ENCODE peak calls at places on chromosome 19, in five cellular contexts. V is HCT116, I is A549, T is endothelial cell of umbilical vein, B is HepG2. S is an unnamed sample.

GRCh38 chr19:18898081-18898532 is 2.1 kb upstream of the CERS1 start:
- DNase-seq in B (no peak), T (no peak), I (no peak), V (no peak), S (no peak)

GRCh38 chr19:53849237-53849676 is 18.4 kb upstream of the MYADM start:
- DNase-seq in I (no peak), B (no peak), V (no peak), T (peak), S (peak)

GRCh38 chr19:4354282-4354681 is 10.9 kb downstream of the MPND start:
- DNase-seq in B (no peak), V (no peak), I (no peak), T (no peak), S (no peak)

GRCh38 chr19:19372656-19373416 is 32.6 kb upstream of the GATAD2A start:
- DNase-seq in T (peak), B (peak), I (peak), V (peak), S (peak)

GRCh38 chr19:53867225-53868090 is at the start of gene MYADM:
- DNase-seq in I (peak), V (peak), B (peak), T (peak), S (peak)

GRCh38 chr19:898663-899062 is 5.4 kb downstream of the RNU6-9 start:
- DNase-seq in B (no peak), T (no peak), V (no peak), I (no peak), S (no peak)

GRCh38 chr19:12932392-12933286 is 872 bp downstream of the FARSA start:
- DNase-seq in T (no peak), I (no peak), B (no peak), V (no peak), S (no peak)

GRCh38 chr19:29942404-29943261 is 594 bp downstream of the URI1 start:
- DNase-seq in T (peak), V (no peak), B (peak), I (peak), S (peak)

GRCh38 chr19:41859618-41860418 is at the start of gene RPS19:
- DNase-seq in V (peak), T (peak), B (peak), I (peak), S (peak)

GRCh38 chr19:58395220-58395978 is at the start of gene RNF225:
- DNase-seq in T (no peak), I (no peak), V (no peak), B (no peak), S (peak)

GRCh38 chr19:43780706-43781525 is at the start of gene KCNN4:
- DNase-seq in V (peak), I (peak), B (no peak), T (no peak), S (peak)

GRCh38 chr19:18725755-18726416 is 42.4 kb downstream of the CRTC1 start:
- DNase-seq in I (no peak), V (no peak), T (no peak), B (no peak), S (no peak)

GRCh38 chr19:58548859-58549663 is 5.2 kb downstream of the TRIM28 start:
- DNase-seq in T (no peak), I (no peak), V (no peak), B (no peak), S (no peak)

GRCh38 chr19:17248011-17248776 is 2.5 kb upstream of the NR2F6 start:
- DNase-seq in T (no peak), I (no peak), B (peak), V (no peak), S (no peak)

GRCh38 chr19:21221653-21222052 is 79.8 kb downstream of the ZNF431 start:
- DNase-seq in T (no peak), V (no peak), B (no peak), I (no peak), S (no peak)

GRCh38 chr19:37333457-37333856 is 37.4 kb upstream of the ZNF527 start:
- DNase-seq in V (no peak), I (no peak), T (peak), B (no peak), S (no peak)

GRCh38 chr19:16095071-16095571 is 16.6 kb upstream of the RAB8A start:
- DNase-seq in B (no peak), I (no peak), V (no peak), T (no peak), S (peak)

GRCh38 chr19:22610121-22610520 is 24.0 kb upstream of the ZNF492 start:
- DNase-seq in B (no peak), V (no peak), I (no peak), T (no peak), S (no peak)

GRCh38 chr19:4519521-4520277 is 1.4 kb upstream of the PLIN4 start:
- DNase-seq in B (no peak), V (no peak), T (no peak), I (no peak), S (no peak)

GRCh38 chr19:38394488-38394887 is 6.0 kb downstream of the SPRED3 start:
- DNase-seq in B (peak), T (peak), V (no peak), I (no peak), S (no peak)

GRCh38 chr19:5445667-5446066 is 9.6 kb upstream of the ZNRF4 start:
- DNase-seq in B (no peak), T (no peak), V (no peak), I (no peak), S (no peak)

GRCh38 chr19:19304186-19304975 is 15.9 kb downstream of the SUGP1 start:
- DNase-seq in B (no peak), T (no peak), I (no peak), V (no peak), S (no peak)

GRCh38 chr19:16070366-16070990 is 5.8 kb upstream of the TPM4 start:
- DNase-seq in T (peak), I (peak), V (peak), B (peak), S (peak)

GRCh38 chr19:5102520-5102919 is 133.6 kb downstream of the KDM4B start:
- DNase-seq in I (no peak), T (no peak), V (no peak), B (no peak), S (no peak)

GRCh38 chr19:47124937-47125668 is 5.5 kb upstream of the SAE1 start:
- DNase-seq in T (peak), V (peak), B (peak), I (peak), S (peak)

GRCh38 chr19:38034153-38034835 is 127.3 kb downstream of the SIPA1L3 start:
- DNase-seq in T (no peak), I (no peak), B (no peak), V (no peak), S (peak)

GRCh38 chr19:41706741-41707501 is 1.5 kb upstream of the CEACAM5 start:
- DNase-seq in V (peak), T (peak), I (peak), B (peak), S (peak)

GRCh38 chr19:58553799-58554493 is 959 bp downstream of the CHMP2A start:
- DNase-seq in I (no peak), V (no peak), T (no peak), B (no peak), S (peak)

GRCh38 chr19:13270514-13271105 is 120.4 kb downstream of the IER2 start:
- DNase-seq in I (no peak), T (no peak), V (no peak), B (no peak), S (no peak)

GRCh38 chr19:54209748-54210494 is 9.3 kb downstream of the RPS9 start:
- DNase-seq in T (peak), B (peak), I (peak), V (peak), S (peak)

GRCh38 chr19:597406-598315 is 8.0 kb downstream of the HCN2 start:
- DNase-seq in V (peak), T (no peak), B (no peak), I (no peak), S (no peak)

GRCh38 chr19:4430760-4431159 is 26.8 kb downstream of the UBXN6 start:
- DNase-seq in T (no peak), V (no peak), B (no peak), I (no peak), S (peak)

GRCh38 chr19:39137131-39137530 is 11.5 kb downstream of the PAK4 start:
- DNase-seq in I (no peak), B (no peak), V (no peak), T (no peak), S (no peak)

GRCh38 chr19:44635581-44636438 is 7.9 kb upstream of the PVR start:
- DNase-seq in V (no peak), T (no peak), B (no peak), I (no peak), S (peak)

GRCh38 chr19:17950310-17951150 is 16.4 kb upstream of the KCNN1 start:
- DNase-seq in B (no peak), V (no peak), T (peak), I (no peak), S (no peak)

GRCh38 chr19:20256606-20257005 is 89.6 kb downstream of the ZNF486 start:
- DNase-seq in I (no peak), V (no peak), T (no peak), B (no peak), S (no peak)

GRCh38 chr19:38788478-38789243 is at the start of gene LGALS7B:
- DNase-seq in T (no peak), V (no peak), I (no peak), B (no peak), S (no peak)

GRCh38 chr19:13099073-13099999 is 3.3 kb downstream of the LYL1 start:
- DNase-seq in I (no peak), B (no peak), V (no peak), T (peak), S (peak)

GRCh38 chr19:46080561-46080960 is 39.8 kb upstream of the IGFL4 start:
- DNase-seq in V (no peak), T (no peak), B (no peak), I (no peak), S (no peak)

GRCh38 chr19:46076951-46077814 is 36.4 kb upstream of the IGFL4 start:
- DNase-seq in B (peak), I (peak), T (peak), V (peak), S (peak)

GRCh38 chr19:46073268-46073922 is 32.6 kb upstream of the IGFL4 start:
- DNase-seq in I (no peak), B (no peak), T (no peak), V (no peak), S (no peak)

GRCh38 chr19:46077815-46078167 is 37.0 kb upstream of the IGFL4 start:
- DNase-seq in I (no peak), T (no peak), B (no peak), V (no peak), S (no peak)

DNA sequence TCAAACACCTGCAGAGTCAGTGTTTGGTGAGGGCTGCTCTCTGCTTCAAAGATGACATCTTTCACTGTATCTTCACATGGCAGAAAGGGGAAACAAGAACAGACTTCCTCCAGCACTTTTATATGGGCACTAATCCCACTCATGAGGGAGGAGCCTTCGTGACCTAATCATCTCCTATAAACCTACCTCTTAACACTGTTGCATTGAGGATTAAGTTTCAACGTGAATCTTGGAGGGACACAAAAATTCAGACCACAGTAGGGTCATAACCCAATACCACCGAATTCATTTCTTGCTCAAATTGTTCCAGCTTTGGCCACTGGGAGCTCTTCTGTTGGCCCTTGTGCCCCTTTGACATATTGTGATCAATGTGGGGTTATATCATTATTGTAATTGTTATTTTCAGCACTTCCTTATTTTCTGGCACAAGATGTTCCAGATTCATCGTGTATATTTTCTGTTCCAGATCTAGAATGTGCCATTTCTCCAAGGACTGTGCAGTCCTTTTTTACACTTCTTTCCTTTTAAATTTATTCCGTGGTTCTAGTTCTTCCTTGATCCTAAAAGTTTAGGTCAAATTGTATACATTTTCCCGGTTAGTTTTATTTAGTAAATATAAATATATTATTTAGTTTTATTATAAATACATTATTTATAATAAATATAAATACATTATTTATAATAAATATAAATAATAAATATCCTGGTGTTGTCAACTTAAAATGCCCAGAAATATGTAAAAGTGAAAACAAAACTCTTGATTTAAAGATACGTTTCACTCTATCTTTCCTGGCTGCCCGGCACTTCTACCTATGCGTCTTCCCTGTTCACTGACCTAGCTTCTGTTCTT is 35.5 kb upstream of the IGFL4 start:
- DNase-seq in V (no peak), B (no peak), T (no peak), I (no peak), S (no peak)
- TF ChIP-seq CTCF in V (peak), B (no peak), T (no peak), I (peak), S (peak)

GRCh38 chr19:2046046-2046907 is 4.8 kb downstream of the MKNK2 start:
- DNase-seq in B (no peak), V (no peak), T (no peak), I (no peak), S (no peak)
- H3K4me3 ChIP-seq in B (no peak), V (no peak), T (no peak), I (no peak), S (no peak)

DNA sequence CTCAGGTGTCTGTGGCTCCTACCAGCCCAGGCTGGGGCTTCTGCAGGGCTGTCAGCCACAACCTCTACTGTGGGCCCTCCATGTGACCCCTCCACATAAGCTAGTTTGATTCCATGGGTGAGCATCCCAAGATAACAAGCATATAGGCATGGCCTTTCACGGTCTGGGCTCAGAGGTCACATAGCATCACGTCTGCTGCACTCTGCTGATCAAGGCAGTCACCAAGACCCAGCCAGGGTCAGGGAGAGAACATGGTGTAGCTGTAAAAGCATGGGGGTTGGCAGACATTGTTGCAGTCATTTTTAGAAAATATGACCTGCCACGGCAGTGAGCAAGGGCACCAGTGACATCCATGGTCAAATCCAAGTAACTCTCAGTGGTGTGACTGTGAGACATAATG is 698.8 kb downstream of the UQCRFS1 start:
- DNase-seq in I (no peak), V (no peak), B (no peak), T (no peak), S (no peak)
- TF ChIP-seq MAX in I (no peak), V (no peak), B (no peak), T (no peak), S (no peak)

DNA sequence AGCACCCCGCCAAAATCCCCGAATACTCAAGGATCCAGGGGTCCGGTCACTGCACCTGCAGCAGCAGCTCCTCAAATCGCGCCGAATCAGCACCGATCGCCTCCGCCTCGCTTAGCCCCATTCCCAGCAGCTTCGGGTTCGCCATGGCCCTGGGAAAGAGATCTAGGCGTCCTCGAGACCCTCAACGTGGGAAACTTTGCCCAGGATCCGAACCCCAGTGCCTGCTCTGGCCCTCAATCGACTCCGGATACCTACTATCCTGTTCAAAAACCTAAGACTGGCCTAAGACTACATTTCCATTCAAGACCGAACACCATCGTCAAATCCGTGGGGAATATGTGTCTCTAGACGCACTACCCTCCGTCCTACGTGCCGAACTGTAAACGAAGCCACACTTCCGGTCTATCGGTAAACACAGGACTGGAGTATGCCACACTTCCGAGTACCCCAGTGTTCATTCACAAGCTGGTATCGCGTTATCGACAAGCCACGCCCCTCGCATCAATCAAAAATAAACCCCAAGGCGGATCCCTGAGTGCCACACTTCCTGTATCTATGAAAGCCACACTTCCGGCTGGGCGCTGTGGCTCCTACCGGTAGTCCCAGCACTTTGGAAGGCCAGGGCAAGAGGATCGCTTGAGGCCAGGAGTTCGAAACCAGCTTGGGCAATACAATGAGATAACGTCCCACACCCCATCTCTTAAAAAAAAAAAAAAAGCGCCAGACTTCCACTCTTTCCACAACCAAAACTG is at the start of gene PIH1D1:
- DNase-seq in T (peak), B (peak), I (peak), V (peak), S (peak)
- TF ChIP-seq CTCF in T (no peak), B (peak), I (no peak), V (no peak), S (no peak)

GRCh38 chr19:9834302-9834725 is 804 bp upstream of the PIN1 start:
- DNase-seq in I (no peak), V (no peak), B (no peak), T (no peak), S (peak)
- H3K4me3 ChIP-seq in I (peak), V (peak), B (peak), T (peak), S (peak)

GRCh38 chr19:31512403-31512970 is 163.3 kb upstream of the TSHZ3 start:
- DNase-seq in B (no peak), V (no peak), I (no peak), T (no peak), S (no peak)

GRCh38 chr19:31513841-31514240 is 164.6 kb upstream of the TSHZ3 start:
- DNase-seq in B (no peak), V (no peak), T (no peak), I (no peak), S (no peak)

GRCh38 chr19:31511696-31512095 is 162.5 kb upstream of the TSHZ3 start:
- DNase-seq in V (no peak), I (no peak), B (no peak), T (no peak), S (no peak)

GRCh38 chr19:31511098-31511497 is 161.9 kb upstream of the TSHZ3 start:
- DNase-seq in V (no peak), B (no peak), I (no peak), T (no peak), S (no peak)

GRCh38 chr19:31510635-31511034 is 161.4 kb upstream of the TSHZ3 start:
- DNase-seq in T (no peak), V (no peak), B (no peak), I (no peak), S (no peak)
- TF ChIP-seq MAX in T (no peak), V (no peak), B (no peak), I (no peak), S (no peak)

DNA sequence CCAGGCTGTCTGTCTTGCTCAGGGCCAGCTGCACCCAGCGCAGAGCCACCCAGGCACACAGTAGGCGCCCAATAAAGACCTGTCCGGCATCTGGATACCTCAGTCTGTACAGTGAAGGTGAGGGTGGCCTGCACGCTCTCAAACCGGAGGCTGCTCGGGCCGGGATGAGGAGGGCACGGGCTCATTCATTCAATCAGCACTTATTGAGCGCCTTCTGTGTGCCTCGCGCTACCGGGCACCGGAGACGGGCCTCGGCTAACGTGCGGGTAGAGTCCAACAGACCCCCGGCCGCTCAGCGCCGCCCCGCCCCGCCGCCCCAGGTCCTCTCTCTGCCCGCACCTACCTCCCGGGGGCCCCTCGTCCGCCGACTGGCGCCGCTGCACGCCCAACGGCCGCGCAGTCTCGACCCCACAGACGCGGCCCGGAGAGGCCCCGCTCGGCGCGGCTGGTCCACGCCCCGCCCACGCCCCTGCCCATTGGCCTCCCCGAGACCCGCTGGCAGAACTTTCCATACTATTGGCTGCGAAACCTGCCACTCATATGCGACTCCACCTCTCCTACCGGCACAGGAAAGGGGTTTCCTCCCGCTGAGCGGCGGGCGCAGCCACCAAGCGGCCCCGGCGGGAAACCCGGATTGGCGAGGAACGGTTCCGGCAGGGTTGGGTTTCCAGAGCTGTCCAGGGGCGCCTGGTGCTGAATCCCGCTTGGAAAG is at the start of gene SLC39A3:
- DNase-seq in I (peak), B (peak), V (peak), T (peak), S (peak)
- TF ChIP-seq CTCF in I (no peak), B (peak), V (no peak), T (no peak), S (no peak)